ENCODE peak calls at places on chromosome 11, in four cellular contexts. One of them, this sample, is unnamed.

GRCh38 chr11:123217897-123218296 is 22.8 kb upstream of the CLMP start:
- ATAC-seq in A549: peak; percentile 31
- ATAC-seq in Panc1: no peak
- ATAC-seq in lower lobe of right lung: no peak
- ATAC-seq in this sample: no peak

GRCh38 chr11:19800714-19801519 is 88.3 kb downstream of the NAV2 start:
- ATAC-seq in A549: peak; percentile 50
- ATAC-seq in lower lobe of right lung: no peak
- ATAC-seq in Panc1: peak; percentile 67
- ATAC-seq in this sample: no peak

GRCh38 chr11:27234043-27234668 is 128.9 kb downstream of the CCDC34 start:
- ATAC-seq in lower lobe of right lung: peak; percentile 21
- ATAC-seq in A549: peak; percentile 94
- ATAC-seq in Panc1: peak; percentile 57
- ATAC-seq in this sample: peak; percentile 65

GRCh38 chr11:71467164-71467563 is 14.2 kb downstream of the NADSYN1 start:
- ATAC-seq in Panc1: no peak
- ATAC-seq in A549: no peak
- ATAC-seq in lower lobe of right lung: no peak
- ATAC-seq in this sample: no peak

GRCh38 chr11:12403122-12403994 is 26.0 kb downstream of the PARVA start:
- ATAC-seq in Panc1: no peak
- ATAC-seq in A549: no peak
- ATAC-seq in lower lobe of right lung: no peak
- ATAC-seq in this sample: no peak

GRCh38 chr11:12142179-12142578 is 31.8 kb downstream of the MICAL2 start:
- ATAC-seq in lower lobe of right lung: no peak
- ATAC-seq in A549: no peak
- ATAC-seq in Panc1: no peak
- ATAC-seq in this sample: no peak

GRCh38 chr11:17183836-17184235 is 23.9 kb downstream of the PIK3C2A start:
- ATAC-seq in A549: no peak
- ATAC-seq in lower lobe of right lung: no peak
- ATAC-seq in Panc1: no peak
- ATAC-seq in this sample: no peak

GRCh38 chr11:43644626-43645299 is 35.8 kb upstream of the HSD17B12 start:
- ATAC-seq in lower lobe of right lung: peak; percentile 49
- ATAC-seq in A549: peak; percentile 14
- ATAC-seq in Panc1: peak; percentile 30
- ATAC-seq in this sample: no peak

GRCh38 chr11:12540913-12541587 is 133.2 kb upstream of the TEAD1 start:
- ATAC-seq in Panc1: peak; percentile 61
- ATAC-seq in A549: peak; percentile 83
- ATAC-seq in lower lobe of right lung: peak; percentile 24
- ATAC-seq in this sample: peak; percentile 85

GRCh38 chr11:3133456-3134217 is 31.5 kb downstream of the OSBPL5 start:
- ATAC-seq in lower lobe of right lung: no peak
- ATAC-seq in A549: no peak
- ATAC-seq in Panc1: no peak
- ATAC-seq in this sample: no peak

GRCh38 chr11:101390539-101390938 is 193.3 kb downstream of the TRPC6 start:
- ATAC-seq in lower lobe of right lung: no peak
- ATAC-seq in Panc1: no peak
- ATAC-seq in A549: no peak
- ATAC-seq in this sample: no peak

GRCh38 chr11:33801821-33802413 is 27.6 kb upstream of the FBXO3 start:
- ATAC-seq in lower lobe of right lung: no peak
- ATAC-seq in Panc1: peak; percentile 86
- ATAC-seq in A549: peak; percentile 82
- ATAC-seq in this sample: no peak

GRCh38 chr11:62792193-62792575 is 378 bp upstream of the TMEM223 start:
- ATAC-seq in A549: peak; percentile 1
- ATAC-seq in Panc1: peak; percentile 8
- ATAC-seq in lower lobe of right lung: no peak
- ATAC-seq in this sample: peak; percentile 25

GRCh38 chr11:62054484-62055121 is 69.2 kb upstream of the INCENP start:
- ATAC-seq in lower lobe of right lung: peak; percentile 68
- ATAC-seq in Panc1: no peak
- ATAC-seq in A549: peak; percentile 94
- ATAC-seq in this sample: no peak

GRCh38 chr11:75554258-75555022 is 7.6 kb upstream of the SERPINH1 start:
- ATAC-seq in lower lobe of right lung: peak; percentile 80
- ATAC-seq in A549: peak; percentile 12
- ATAC-seq in Panc1: peak; percentile 36
- ATAC-seq in this sample: peak; percentile 93

GRCh38 chr11:96125400-96125799 is 201.5 kb upstream of the MTMR2 start:
- ATAC-seq in lower lobe of right lung: peak; percentile 27
- ATAC-seq in Panc1: no peak
- ATAC-seq in A549: no peak
- ATAC-seq in this sample: no peak

GRCh38 chr11:55054723-55055122 is 207.2 kb upstream of the TRIM48 start:
- ATAC-seq in Panc1: no peak
- ATAC-seq in lower lobe of right lung: no peak
- ATAC-seq in A549: no peak
- ATAC-seq in this sample: no peak

GRCh38 chr11:11186249-11186648 is 166.8 kb downstream of the CSNK2A3 start:
- ATAC-seq in A549: no peak
- ATAC-seq in lower lobe of right lung: no peak
- ATAC-seq in Panc1: no peak
- ATAC-seq in this sample: no peak

GRCh38 chr11:43984519-43985385 is 42.3 kb downstream of the C11orf96 start:
- ATAC-seq in Panc1: no peak
- ATAC-seq in lower lobe of right lung: peak; percentile 79
- ATAC-seq in A549: peak; percentile 25
- ATAC-seq in this sample: no peak

GRCh38 chr11:62169935-62170334 is 20.1 kb upstream of the SCGB1D1 start:
- ATAC-seq in A549: no peak
- ATAC-seq in lower lobe of right lung: no peak
- ATAC-seq in Panc1: no peak
- ATAC-seq in this sample: no peak

GRCh38 chr11:65589444-65590239 is 6.0 kb downstream of the KCNK7 start:
- ATAC-seq in lower lobe of right lung: no peak
- ATAC-seq in A549: no peak
- ATAC-seq in Panc1: no peak
- ATAC-seq in this sample: no peak

GRCh38 chr11:36292311-36292722 is 3.1 kb upstream of the COMMD9 start:
- ATAC-seq in A549: peak; percentile 11
- ATAC-seq in Panc1: no peak
- ATAC-seq in lower lobe of right lung: peak; percentile 29
- ATAC-seq in this sample: no peak

GRCh38 chr11:119262668-119263351 is 54.1 kb downstream of the MCAM start:
- ATAC-seq in A549: peak; percentile 59
- ATAC-seq in Panc1: peak; percentile 60
- ATAC-seq in lower lobe of right lung: no peak
- ATAC-seq in this sample: no peak

GRCh38 chr11:47533690-47534135 is 19.2 kb downstream of the CELF1 start:
- ATAC-seq in Panc1: no peak
- ATAC-seq in lower lobe of right lung: peak; percentile 50
- ATAC-seq in A549: no peak
- ATAC-seq in this sample: peak; percentile 47

GRCh38 chr11:110734790-110735189 is 22.6 kb upstream of the ARHGAP20 start:
- ATAC-seq in Panc1: no peak
- ATAC-seq in lower lobe of right lung: no peak
- ATAC-seq in A549: no peak
- ATAC-seq in this sample: no peak

GRCh38 chr11:8800498-8801110 is 110.4 kb upstream of the AKIP1 start:
- ATAC-seq in A549: no peak
- ATAC-seq in lower lobe of right lung: no peak
- ATAC-seq in Panc1: no peak
- ATAC-seq in this sample: no peak

GRCh38 chr11:119120639-119121007 is 757 bp upstream of the HINFP start:
- ATAC-seq in Panc1: no peak
- ATAC-seq in lower lobe of right lung: no peak
- ATAC-seq in A549: no peak
- ATAC-seq in this sample: no peak

GRCh38 chr11:68053117-68053516 is 14.3 kb downstream of the TCIRG1 start:
- ATAC-seq in Panc1: peak; percentile 22
- ATAC-seq in A549: peak; percentile 15
- ATAC-seq in lower lobe of right lung: no peak
- ATAC-seq in this sample: no peak

GRCh38 chr11:120334894-120335462 is 1.2 kb upstream of the ARHGEF12 start:
- ATAC-seq in A549: peak; percentile 22
- ATAC-seq in Panc1: no peak
- ATAC-seq in lower lobe of right lung: peak; percentile 56
- ATAC-seq in this sample: peak; percentile 69

GRCh38 chr11:83006877-83007330 is 64.8 kb downstream of the RAB30 start:
- ATAC-seq in Panc1: peak; percentile 50
- ATAC-seq in A549: no peak
- ATAC-seq in lower lobe of right lung: no peak
- ATAC-seq in this sample: no peak

GRCh38 chr11:30533445-30533947 is 52.7 kb downstream of the MPPED2 start:
- ATAC-seq in A549: no peak
- ATAC-seq in Panc1: no peak
- ATAC-seq in lower lobe of right lung: no peak
- ATAC-seq in this sample: no peak

GRCh38 chr11:121095561-121095960 is 5.5 kb upstream of the TECTA start:
- ATAC-seq in Panc1: no peak
- ATAC-seq in A549: no peak
- ATAC-seq in lower lobe of right lung: no peak
- ATAC-seq in this sample: no peak

GRCh38 chr11:24357620-24358386 is 139.1 kb upstream of the LUZP2 start:
- ATAC-seq in lower lobe of right lung: no peak
- ATAC-seq in A549: no peak
- ATAC-seq in Panc1: no peak
- ATAC-seq in this sample: no peak

GRCh38 chr11:91163619-91164451 is 941.0 kb upstream of the CHORDC1 start:
- ATAC-seq in lower lobe of right lung: peak; percentile 72
- ATAC-seq in Panc1: no peak
- ATAC-seq in A549: peak; percentile 77
- ATAC-seq in this sample: peak; percentile 94

GRCh38 chr11:16800382-16800781 is 61.9 kb downstream of the C11orf58 start:
- ATAC-seq in A549: no peak
- ATAC-seq in lower lobe of right lung: no peak
- ATAC-seq in Panc1: no peak
- ATAC-seq in this sample: no peak

GRCh38 chr11:121770933-121771332 is 318.2 kb upstream of the SORL1-AS1 start:
- ATAC-seq in A549: no peak
- ATAC-seq in lower lobe of right lung: no peak
- ATAC-seq in Panc1: no peak
- ATAC-seq in this sample: no peak

GRCh38 chr11:86990520-86990919 is 35.3 kb upstream of the FZD4 start:
- ATAC-seq in Panc1: peak; percentile 64
- ATAC-seq in lower lobe of right lung: no peak
- ATAC-seq in A549: no peak
- ATAC-seq in this sample: no peak

GRCh38 chr11:24556693-24557092 is 59.8 kb downstream of the LUZP2 start:
- ATAC-seq in A549: no peak
- ATAC-seq in Panc1: no peak
- ATAC-seq in lower lobe of right lung: no peak
- ATAC-seq in this sample: no peak

GRCh38 chr11:78199015-78199652 is 10.4 kb downstream of the USP35 start:
- ATAC-seq in A549: no peak
- ATAC-seq in Panc1: no peak
- ATAC-seq in lower lobe of right lung: no peak
- ATAC-seq in this sample: no peak
- TF ChIP-seq CTCF in A549: no peak
- TF ChIP-seq CTCF in Panc1: no peak
- TF ChIP-seq CTCF in lower lobe of right lung: no peak
- TF ChIP-seq CTCF in this sample: no peak

GRCh38 chr11:125551835-125552342 is 17.4 kb upstream of the EI24 start:
- ATAC-seq in lower lobe of right lung: no peak
- ATAC-seq in Panc1: no peak
- ATAC-seq in A549: no peak
- ATAC-seq in this sample: no peak

GRCh38 chr11:125554038-125554437 is 15.2 kb upstream of the EI24 start:
- ATAC-seq in A549: no peak
- ATAC-seq in Panc1: peak; percentile 86
- ATAC-seq in lower lobe of right lung: no peak
- ATAC-seq in this sample: no peak

GRCh38 chr11:125553357-125553756 is 15.9 kb upstream of the EI24 start:
- ATAC-seq in A549: no peak
- ATAC-seq in Panc1: no peak
- ATAC-seq in lower lobe of right lung: no peak
- ATAC-seq in this sample: no peak

GRCh38 chr11:125550780-125551179 is 18.5 kb upstream of the EI24 start:
- ATAC-seq in Panc1: no peak
- ATAC-seq in lower lobe of right lung: no peak
- ATAC-seq in A549: no peak
- ATAC-seq in this sample: no peak

GRCh38 chr11:125552927-125553326 is 16.4 kb upstream of the EI24 start:
- ATAC-seq in A549: no peak
- ATAC-seq in lower lobe of right lung: no peak
- ATAC-seq in Panc1: no peak
- ATAC-seq in this sample: no peak
- H3K9me3 ChIP-seq in A549: peaks cover 16% of the 10 kb centered on the region
- H3K9me3 ChIP-seq in lower lobe of right lung: peaks cover 21% of the 10 kb centered on the region
- H3K9me3 ChIP-seq in Panc1: no peaks in the 10 kb centered on the region
- H3K9me3 ChIP-seq in this sample: no peaks in the 10 kb centered on the region

GRCh38 chr11:34890812-34891211 is 25.4 kb downstream of the APIP start:
- ATAC-seq in A549: peak; percentile 67
- ATAC-seq in Panc1: peak; percentile 63
- ATAC-seq in lower lobe of right lung: no peak
- ATAC-seq in this sample: no peak
- TF ChIP-seq CTCF in A549: peak; percentile 81
- TF ChIP-seq CTCF in Panc1: peak; percentile 43
- TF ChIP-seq CTCF in lower lobe of right lung: peak; percentile 43
- TF ChIP-seq CTCF in this sample: peak; percentile 38

GRCh38 chr11:113269096-113269495 is 45.3 kb upstream of the TTC12 start:
- ATAC-seq in Panc1: no peak
- ATAC-seq in lower lobe of right lung: no peak
- ATAC-seq in A549: no peak
- ATAC-seq in this sample: no peak
- H3K9me3 ChIP-seq in Panc1: no peaks in the 10 kb centered on the region
- H3K9me3 ChIP-seq in lower lobe of right lung: no peaks in the 10 kb centered on the region
- H3K9me3 ChIP-seq in A549: no peaks in the 10 kb centered on the region
- H3K9me3 ChIP-seq in this sample: no peaks in the 10 kb centered on the region